ENCODE peak calls at places on chromosomes 4 and X, in eight cellular contexts. Y, B, R, A, Q, E, X and G are unnamed samples.

GRCh38 chr4:577499-578450 is 1.7 kb upstream of the TMEM271 start:
- DNase-seq in Y (no peak), B (no peak), R (peak; percentile 54), A (peak; percentile 8), Q (no peak), E (no peak), X (no peak), G (no peak)

GRCh38 chr4:153448003-153448731 is 18.0 kb upstream of the TMEM131L start:
- DNase-seq in Y (no peak), B (no peak), R (no peak), A (no peak), Q (no peak), E (no peak), X (no peak), G (no peak)

GRCh38 chr4:174538123-174538875 is 16.0 kb upstream of the HPGD start:
- DNase-seq in Y (no peak), B (no peak), R (no peak), A (no peak), Q (no peak), E (no peak), X (no peak), G (no peak)

GRCh38 chr4:4384837-4385236 is 2.1 kb upstream of the NSG1 start:
- DNase-seq in Y (no peak), B (no peak), R (peak; percentile 41), A (no peak), Q (peak; percentile 45), E (no peak), X (no peak), G (no peak)

GRCh38 chr4:107794001-107794400 is 30.7 kb upstream of the SGMS2 start:
- DNase-seq in Y (no peak), B (no peak), R (no peak), A (no peak), Q (no peak), E (no peak), X (no peak), G (no peak)

GRCh38 chr4:110195561-110196205 is 2.7 kb downstream of the ELOVL6 start:
- DNase-seq in Y (no peak), B (no peak), R (peak; percentile 8), A (no peak), Q (no peak), E (no peak), X (no peak), G (no peak)

GRCh38 chr4:169270156-169270809 is 473 bp downstream of the SH3RF1 start:
- DNase-seq in Y (peak; percentile 70), B (peak; percentile 75), R (peak; percentile 61), A (peak; percentile 29), Q (peak; percentile 65), E (peak; percentile 53), X (no peak), G (no peak)

GRCh38 chr4:102715057-102715456 is 45.7 kb downstream of the MANBA start:
- DNase-seq in Y (no peak), B (no peak), R (peak; percentile 44), A (no peak), Q (no peak), E (no peak), X (no peak), G (no peak)

GRCh38 chr4:100430441-100430840 is 87.4 kb downstream of the EMCN start:
- DNase-seq in Y (no peak), B (no peak), R (no peak), A (no peak), Q (no peak), E (no peak), X (no peak), G (no peak)

GRCh38 chr4:143178923-143179322 is 5.8 kb upstream of the USP38 start:
- DNase-seq in Y (no peak), B (no peak), R (no peak), A (no peak), Q (no peak), E (no peak), X (no peak), G (no peak)

GRCh38 chrX:115898382-115899001 is 272.1 kb upstream of the AGTR2 start:
- DNase-seq in Y (no peak), B (no peak), R (no peak), A (no peak), Q (peak; percentile 1), E (no peak), X (no peak), G (no peak)

GRCh38 chr4:186168750-186169149 is 22.6 kb upstream of the CYP4V2 start:
- DNase-seq in Y (no peak), B (no peak), R (no peak), A (no peak), Q (no peak), E (no peak), X (no peak), G (peak; percentile 55)

GRCh38 chrX:102837843-102838242 is 99.2 kb upstream of the RAB40AL start:
- DNase-seq in Y (no peak), B (no peak), R (peak; percentile 8), A (no peak), Q (no peak), E (no peak), X (no peak), G (no peak)

GRCh38 chrX:2484232-2484631 is 16.5 kb downstream of the DHRSX start:
- DNase-seq in Y (no peak), B (no peak), R (peak; percentile 47), A (peak; percentile 12), Q (peak; percentile 23), E (no peak), X (no peak), G (no peak)

GRCh38 chr4:1171306-1172227 is 816 bp downstream of the SPON2 start:
- DNase-seq in Y (no peak), B (no peak), R (peak; percentile 43), A (no peak), Q (peak; percentile 33), E (peak; percentile 25), X (peak; percentile 38), G (peak; percentile 86)

GRCh38 chrX:71607488-71607887 is 10.8 kb downstream of the CXCR3 start:
- DNase-seq in Y (no peak), B (no peak), R (no peak), A (no peak), Q (no peak), E (no peak), X (no peak), G (no peak)
- H3K4me1 ChIP-seq in Y (no peaks in the 10 kb centered on the region), B (peaks cover 22% of the 10 kb centered on the region), R (no peaks in the 10 kb centered on the region), A (no peaks in the 10 kb centered on the region), Q (peaks cover 8% of the 10 kb centered on the region), E (no peaks in the 10 kb centered on the region), X (peaks cover 27% of the 10 kb centered on the region), G (no peaks in the 10 kb centered on the region)

GRCh38 chr4:127545271-127545670 is 87.5 kb upstream of the INTU start:
- DNase-seq in Y (no peak), B (no peak), R (no peak), A (no peak), Q (no peak), E (no peak), X (no peak), G (no peak)
- H3K4me1 ChIP-seq in Y (no peaks in the 10 kb centered on the region), B (peaks cover 4% of the 10 kb centered on the region), R (no peaks in the 10 kb centered on the region), A (no peaks in the 10 kb centered on the region), Q (no peaks in the 10 kb centered on the region), E (no peaks in the 10 kb centered on the region), X (no peaks in the 10 kb centered on the region), G (no peaks in the 10 kb centered on the region)

DNA sequence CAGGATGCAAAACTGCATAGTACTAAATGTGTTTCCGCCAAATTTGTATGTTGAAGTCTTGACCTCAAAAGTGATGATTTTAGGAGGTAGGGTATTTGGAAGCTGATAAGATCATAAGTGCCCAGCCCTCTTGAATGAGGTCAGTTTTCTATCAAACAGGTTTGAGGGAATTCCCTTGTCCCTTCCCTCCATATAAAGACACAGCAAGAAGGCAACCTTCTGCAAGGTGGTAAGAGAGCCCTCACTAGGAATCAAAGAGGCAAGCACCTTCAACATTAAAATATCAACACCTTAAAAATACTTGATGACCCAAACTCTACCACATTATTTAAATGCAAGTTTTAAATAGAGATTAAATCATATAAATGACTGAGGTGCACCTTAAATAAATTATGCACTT is 288.6 kb downstream of the EPHA5 start:
- DNase-seq in Y (no peak), B (no peak), R (no peak), A (no peak), Q (no peak), E (no peak), X (no peak), G (no peak)
- H3K4me1 ChIP-seq in Y (no peaks in the 10 kb centered on the region), B (no peaks in the 10 kb centered on the region), R (peaks cover 5% of the 10 kb centered on the region), A (peaks cover 2% of the 10 kb centered on the region), Q (no peaks in the 10 kb centered on the region), E (no peaks in the 10 kb centered on the region), X (no peaks in the 10 kb centered on the region), G (no peaks in the 10 kb centered on the region)

DNA sequence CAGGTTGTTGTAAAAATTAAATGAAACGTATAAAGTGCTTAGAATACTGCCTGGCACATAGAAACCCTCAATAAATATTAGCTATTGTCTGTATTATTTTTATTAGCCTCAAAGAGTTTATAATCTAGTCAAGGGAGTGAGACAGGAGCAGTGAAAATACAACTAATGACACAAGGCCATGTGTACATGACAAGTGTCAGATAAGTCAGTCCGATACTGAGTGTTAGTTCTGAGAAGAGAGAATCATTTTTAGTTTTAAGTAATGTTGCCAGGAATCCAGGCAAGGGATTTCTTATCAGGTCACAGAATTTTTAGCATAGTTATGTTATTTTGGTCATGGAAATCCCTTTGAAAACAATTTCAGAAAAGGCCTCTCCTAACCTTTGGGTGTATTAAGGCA is 35.9 kb downstream of the PPARGC1A start:
- DNase-seq in Y (no peak), B (no peak), R (no peak), A (no peak), Q (no peak), E (no peak), X (no peak), G (no peak)
- H3K4me1 ChIP-seq in Y (peaks cover 40% of the 10 kb centered on the region), B (peaks cover 83% of the 10 kb centered on the region), R (no peaks in the 10 kb centered on the region), A (peaks cover 12% of the 10 kb centered on the region), Q (peaks cover 26% of the 10 kb centered on the region), E (no peaks in the 10 kb centered on the region), X (no peaks in the 10 kb centered on the region), G (peaks cover 22% of the 10 kb centered on the region)